ENCODE peak calls at places on chromosomes 13 and 19, in seven cellular contexts. K, Y, O, X, N, U and Z are unnamed samples.

GRCh38 chr19:5624154-5624663 is 1.3 kb downstream of the SAFB start:
- DNase-seq in K (peak; percentile 72), Y (peak; percentile 21), O (peak; percentile 43), X (peak; percentile 53), N (no peak), U (peak; percentile 35), Z (no peak)

GRCh38 chr19:15508035-15508710 is at the start of gene CYP4F22:
- DNase-seq in K (no peak), Y (no peak), O (no peak), X (no peak), N (no peak), U (no peak), Z (no peak)

GRCh38 chr19:18185538-18185937 is 7.5 kb upstream of the MPV17L2 start:
- DNase-seq in K (no peak), Y (no peak), O (no peak), X (no peak), N (no peak), U (no peak), Z (no peak)

GRCh38 chr19:3722443-3723109 is 14.4 kb downstream of the TJP3 start:
- DNase-seq in K (no peak), Y (no peak), O (no peak), X (no peak), N (no peak), U (no peak), Z (no peak)

GRCh38 chr13:22200469-22200868 is 529.6 kb downstream of the FGF9 start:
- DNase-seq in K (no peak), Y (no peak), O (no peak), X (no peak), N (no peak), U (no peak), Z (no peak)

GRCh38 chr19:46303702-46304397 is 7.0 kb downstream of the HIF3A start:
- DNase-seq in K (peak; percentile 92), Y (peak; percentile 48), O (no peak), X (no peak), N (no peak), U (peak; percentile 17), Z (no peak)

GRCh38 chr13:110458594-110459365 is 102.7 kb downstream of the RAB20 start:
- DNase-seq in K (no peak), Y (no peak), O (no peak), X (no peak), N (no peak), U (no peak), Z (no peak)

GRCh38 chr19:16367269-16367683 is 42.6 kb downstream of the KLF2 start:
- DNase-seq in K (no peak), Y (no peak), O (no peak), X (no peak), N (peak; percentile 33), U (peak; percentile 53), Z (peak; percentile 64)

GRCh38 chr13:26340812-26341211 is 86.9 kb downstream of the CDK8 start:
- DNase-seq in K (no peak), Y (no peak), O (peak; percentile 52), X (no peak), N (no peak), U (no peak), Z (no peak)

GRCh38 chr13:64997438-64997837 is 2232.7 kb downstream of the PCDH9 start:
- DNase-seq in K (no peak), Y (no peak), O (no peak), X (no peak), N (no peak), U (no peak), Z (no peak)

GRCh38 chr19:31260171-31260933 is 88.9 kb downstream of the TSHZ3 start:
- DNase-seq in K (no peak), Y (no peak), O (no peak), X (no peak), N (no peak), U (no peak), Z (no peak)

GRCh38 chr19:3178973-3179738 is 587 bp downstream of the S1PR4 start:
- DNase-seq in K (peak; percentile 72), Y (no peak), O (no peak), X (no peak), N (no peak), U (no peak), Z (peak; percentile 57)

GRCh38 chr13:70218618-70219017 is 110.4 kb upstream of the KLHL1 start:
- DNase-seq in K (no peak), Y (no peak), O (no peak), X (no peak), N (no peak), U (no peak), Z (no peak)

GRCh38 chr19:50921391-50922315 is 10.5 kb upstream of the KLK4 start:
- DNase-seq in K (no peak), Y (no peak), O (no peak), X (peak; percentile 36), N (no peak), U (no peak), Z (no peak)

GRCh38 chr19:32599736-32600157 is 18.8 kb downstream of the PDCD5 start:
- DNase-seq in K (no peak), Y (peak; percentile 41), O (peak; percentile 58), X (peak; percentile 70), N (peak; percentile 25), U (peak; percentile 46), Z (peak; percentile 70)

GRCh38 chr19:44019498-44019897 is 5.7 kb upstream of the ZNF222 start:
- DNase-seq in K (no peak), Y (no peak), O (no peak), X (no peak), N (no peak), U (no peak), Z (no peak)

GRCh38 chr13:106464076-106464475 is 71.4 kb downstream of the EFNB2 start:
- DNase-seq in K (no peak), Y (no peak), O (peak; percentile 87), X (no peak), N (no peak), U (no peak), Z (no peak)

GRCh38 chr13:97945792-97946419 is 7.6 kb upstream of the IPO5 start:
- DNase-seq in K (no peak), Y (no peak), O (peak; percentile 59), X (peak; percentile 30), N (no peak), U (no peak), Z (no peak)

GRCh38 chr13:20713751-20714150 is 10.3 kb downstream of the IL17D start:
- DNase-seq in K (no peak), Y (no peak), O (peak; percentile 67), X (peak; percentile 74), N (no peak), U (peak; percentile 19), Z (no peak)

GRCh38 chr19:16829822-16830289 is 658 bp downstream of the SIN3B start:
- DNase-seq in K (no peak), Y (no peak), O (no peak), X (no peak), N (no peak), U (no peak), Z (no peak)

GRCh38 chr13:51541809-51542258 is 42.4 kb upstream of the WDFY2 start:
- DNase-seq in K (no peak), Y (peak; percentile 23), O (no peak), X (no peak), N (no peak), U (no peak), Z (no peak)

DNA sequence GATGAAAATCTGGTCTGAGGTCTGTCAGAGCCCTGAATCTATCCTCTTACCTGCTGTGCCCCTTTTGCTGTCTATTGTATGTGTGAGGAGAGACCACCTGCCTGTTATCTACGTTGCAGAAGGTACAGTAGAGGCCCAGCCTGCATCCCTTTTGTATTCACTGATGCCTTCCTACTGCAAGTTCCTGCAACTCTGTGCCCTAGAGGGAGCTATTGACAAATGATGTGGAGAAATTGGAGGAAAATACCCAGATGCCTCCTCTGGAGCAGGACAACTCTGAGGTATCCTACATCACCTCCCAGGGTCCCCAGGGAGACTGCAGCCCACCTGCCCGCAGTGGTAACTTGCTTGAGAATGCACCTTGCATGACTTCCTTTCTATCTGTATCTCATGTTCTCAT is 33.7 kb downstream of the SIAH3 start:
- DNase-seq in K (no peak), Y (no peak), O (no peak), X (no peak), N (no peak), U (no peak), Z (no peak)
- TF ChIP-seq CTCF in K (no peak), Y (peak; percentile 20), O (peak; percentile 16), X (peak; percentile 7), N (no peak), U (no peak), Z (no peak)

DNA sequence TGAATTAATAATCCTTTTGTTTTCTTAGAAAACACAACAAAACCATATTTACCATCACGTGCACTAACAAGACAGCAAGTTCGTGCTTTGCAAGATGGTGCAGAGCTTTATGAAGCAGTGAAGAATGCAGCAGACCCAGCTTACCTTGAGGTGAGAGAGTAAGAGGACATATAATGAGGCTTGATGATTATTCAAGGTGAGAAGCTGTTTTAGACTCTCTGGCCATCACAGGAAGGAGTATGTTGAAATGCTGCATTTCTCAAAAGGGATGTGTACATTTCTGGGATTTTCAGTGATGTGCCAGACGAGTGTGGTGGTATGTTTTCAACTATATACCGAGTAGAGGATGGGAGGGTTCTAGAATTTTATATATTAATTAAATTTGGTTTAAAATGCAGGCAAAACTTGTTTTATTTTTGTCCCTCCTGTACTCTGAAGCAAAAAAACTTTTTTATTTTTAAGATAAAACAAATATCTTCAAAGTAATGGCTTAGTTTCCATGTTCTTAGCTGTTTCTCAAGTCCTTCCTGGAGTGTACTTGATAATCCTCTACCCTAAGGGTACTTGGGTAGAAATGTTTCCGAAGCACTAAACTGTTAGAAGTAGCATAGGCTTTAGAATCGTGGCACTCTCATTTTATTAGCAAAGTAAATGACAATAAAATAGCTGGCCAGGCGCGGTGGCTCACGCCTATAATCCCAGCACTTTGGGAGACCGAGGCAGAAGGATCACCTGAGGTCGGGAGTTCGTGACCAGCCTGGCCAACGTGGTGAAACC is 51.1 kb downstream of the N4BP2L1 start:
- DNase-seq in K (no peak), Y (no peak), O (no peak), X (no peak), N (no peak), U (no peak), Z (no peak)
- TF ChIP-seq CTCF in K (no peak), Y (no peak), O (no peak), X (no peak), N (no peak), U (no peak), Z (no peak)

GRCh38 chr13:52850396-52851152 is 2.1 kb upstream of the PCDH8 start:
- DNase-seq in K (peak; percentile 87), Y (peak; percentile 68), O (peak; percentile 36), X (peak; percentile 48), N (no peak), U (no peak), Z (peak; percentile 84)
- TF ChIP-seq CTCF in K (no peak), Y (peak; percentile 83), O (no peak), X (peak; percentile 17), N (no peak), U (peak; percentile 20), Z (no peak)

DNA sequence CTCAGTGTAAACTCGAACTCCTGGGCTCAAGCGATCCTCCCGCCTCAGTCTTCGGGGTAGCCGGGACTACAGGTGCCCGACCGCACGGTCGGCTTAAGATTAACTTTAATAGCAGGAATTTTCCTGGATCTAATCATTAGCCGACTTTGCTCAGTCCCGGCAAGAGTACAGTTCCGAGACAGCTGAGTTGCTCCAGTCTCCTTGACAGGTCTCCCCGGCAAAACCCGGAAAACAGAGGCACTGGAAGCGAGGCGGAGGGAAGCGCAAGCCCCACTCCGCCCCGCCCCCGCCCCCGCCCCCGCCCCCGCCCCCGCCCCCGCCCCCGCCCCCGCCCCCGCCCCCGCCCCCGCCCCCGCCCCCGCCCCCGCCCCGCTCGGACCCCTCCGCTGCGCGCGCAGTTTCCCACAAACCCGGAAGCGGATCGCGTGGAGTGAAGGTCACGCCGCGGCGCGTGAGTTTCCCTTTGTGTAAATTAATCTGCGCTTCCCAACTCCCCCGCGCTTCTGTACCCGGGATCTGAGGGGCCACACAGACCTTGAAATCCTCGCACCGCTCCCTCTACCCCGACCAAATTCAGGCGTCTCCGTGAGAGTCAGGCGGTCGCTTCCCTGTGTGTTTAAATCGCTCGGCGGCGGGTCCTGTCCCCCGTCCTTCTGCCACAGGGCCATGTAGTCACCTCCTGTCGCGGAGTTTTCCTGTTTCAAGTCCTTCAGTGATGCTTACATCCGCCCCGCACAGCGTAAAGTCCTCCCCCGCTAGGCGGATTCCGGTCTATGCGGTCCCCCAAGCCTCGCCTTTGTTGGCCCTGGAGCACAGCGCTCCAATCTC is at the start of gene ZNF480:
- DNase-seq in K (peak; percentile 91), Y (peak; percentile 79), O (peak; percentile 78), X (peak; percentile 74), N (peak; percentile 81), U (peak; percentile 79), Z (peak; percentile 76)
- TF ChIP-seq CTCF in K (no peak), Y (no peak), O (peak; percentile 30), X (no peak), N (no peak), U (peak; percentile 29), Z (no peak)